ENCODE peak calls at places on chromosomes 1 and 21, in seven cellular contexts. G is Panc1; X is right lobe of liver; Z is heart left ventricle; H is cardiac fibroblast; N is astrocyte; J is CD8-positive, alpha-beta T cell. C is an unnamed sample.

GRCh38 chr1:201138311-201138840 is 11.4 kb upstream of the ASCL5 start:
- DNase-seq in G (no peak), X (no peak), Z (no peak), H (no peak), N (no peak), J (no peak), C (peak)

GRCh38 chr1:54314691-54315455 is 91.3 kb downstream of the SSBP3 start:
- DNase-seq in G (no peak), X (no peak), Z (no peak), H (no peak), N (no peak), J (no peak), C (no peak)

GRCh38 chr21:44505673-44506278 is 34.2 kb downstream of the KRTAP10-1 start:
- DNase-seq in G (no peak), X (no peak), Z (no peak), H (no peak), N (no peak), J (no peak), C (no peak)

GRCh38 chr1:147648933-147649332 is 21.4 kb downstream of the ACP6 start:
- DNase-seq in G (no peak), X (no peak), Z (no peak), H (no peak), N (no peak), J (no peak), C (no peak)

GRCh38 chr1:183879477-183879876 is 74.6 kb downstream of the RGL1 start:
- DNase-seq in G (no peak), X (no peak), Z (no peak), H (peak), N (no peak), J (no peak), C (peak)

GRCh38 chr1:183871568-183871967 is 66.6 kb downstream of the RGL1 start:
- DNase-seq in G (no peak), X (no peak), Z (no peak), H (no peak), N (no peak), J (no peak), C (no peak)

GRCh38 chr1:165928075-165928731 is 100.8 kb downstream of the UCK2 start:
- DNase-seq in G (no peak), X (no peak), Z (no peak), H (peak), N (peak), J (no peak), C (peak)

GRCh38 chr1:93437976-93438605 is 9.8 kb upstream of the FNBP1L start:
- DNase-seq in G (no peak), X (no peak), Z (no peak), H (peak), N (peak), J (no peak), C (peak)

GRCh38 chr1:110619412-110620249 is 13.5 kb upstream of the KCNA2 start:
- DNase-seq in G (peak), X (peak), Z (peak), H (peak), N (peak), J (peak), C (peak)
- H3K4me3 ChIP-seq in G (peak), X (no peak), Z (no peak), H (no peak), N (no peak), J (peak), C (no peak)

DNA sequence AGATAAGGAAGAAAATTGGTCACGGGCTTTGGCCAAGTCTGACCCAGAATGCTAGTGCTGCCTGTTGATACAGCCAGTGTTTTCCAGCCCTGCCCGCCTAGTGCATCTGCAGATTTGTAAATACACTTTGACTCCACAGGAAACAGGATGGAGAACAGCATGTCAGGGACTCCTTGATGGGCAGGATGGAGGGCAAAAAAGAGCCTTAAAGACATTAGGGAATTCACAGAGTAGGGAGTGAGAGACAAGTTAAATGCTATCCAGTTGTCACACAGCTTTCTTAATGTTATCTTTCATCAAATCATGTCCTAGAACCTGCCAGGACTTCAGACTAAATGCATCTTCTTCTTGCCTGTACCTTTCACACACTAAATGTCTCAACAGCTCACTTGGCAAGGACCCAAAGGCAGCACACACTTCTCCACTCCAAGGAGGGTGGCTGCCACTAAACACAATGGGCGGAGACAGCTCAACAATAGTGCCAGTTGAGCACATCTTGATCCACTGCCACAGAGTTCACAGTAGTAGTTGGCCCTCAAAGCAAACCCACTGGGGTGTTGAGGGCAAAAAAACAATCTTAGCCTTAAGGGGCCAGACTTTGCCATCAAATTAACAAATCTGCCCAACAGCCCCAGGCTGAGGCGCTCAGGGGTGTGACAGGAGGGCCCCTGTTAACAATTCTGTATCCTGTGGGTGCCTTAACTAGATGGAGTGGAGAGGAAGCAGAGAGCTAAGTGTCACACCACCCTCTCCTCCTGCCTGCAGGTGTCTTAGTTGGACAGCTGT is 2.7 kb downstream of the HIVEP3 start:
- DNase-seq in G (no peak), X (no peak), Z (peak), H (no peak), N (no peak), J (peak), C (no peak)
- H3K4me3 ChIP-seq in G (no peak), X (no peak), Z (no peak), H (no peak), N (no peak), J (no peak), C (no peak)

GRCh38 chr1:177165069-177165439 is 542 bp upstream of the ASTN1 start:
- DNase-seq in G (no peak), X (no peak), Z (no peak), H (no peak), N (no peak), J (no peak), C (no peak)

GRCh38 chr1:177163844-177164379 is 600 bp downstream of the ASTN1 start:
- DNase-seq in G (no peak), X (no peak), Z (no peak), H (no peak), N (no peak), J (no peak), C (no peak)

DNA sequence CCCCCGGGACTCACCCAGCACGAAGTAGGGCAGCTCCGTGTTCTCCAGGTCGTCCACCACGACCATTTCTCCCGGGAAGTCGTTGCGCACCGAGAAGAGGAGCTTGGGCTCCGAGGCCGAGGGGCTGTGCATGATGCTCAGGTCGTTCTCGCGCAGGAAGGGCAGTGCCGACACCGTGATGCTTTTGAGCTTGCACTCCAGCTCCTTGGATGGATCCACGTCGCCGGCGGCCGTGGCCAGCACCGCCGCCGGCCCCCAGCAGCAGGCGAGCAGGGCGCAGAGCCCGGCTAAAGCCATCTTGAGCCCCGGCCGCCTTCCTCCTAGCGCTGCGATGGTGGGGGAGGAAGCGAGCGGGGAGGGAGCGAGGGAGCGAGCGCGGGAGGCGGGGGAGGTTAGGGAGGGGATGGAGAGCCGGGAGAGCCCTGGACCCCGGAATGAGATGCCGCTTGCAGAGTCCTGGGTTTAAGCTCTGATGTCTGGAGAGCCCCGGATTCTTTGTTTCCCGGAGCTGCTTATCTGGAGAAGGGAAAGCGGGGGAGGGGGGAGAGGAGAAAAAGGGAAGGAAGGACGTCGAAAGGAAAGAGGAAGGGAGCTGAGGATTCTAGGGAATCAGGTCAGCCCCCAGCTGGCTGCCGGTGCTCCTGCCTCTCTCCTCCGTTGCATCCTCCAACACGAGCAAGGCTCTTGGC is at the start of gene ASTN1:
- DNase-seq in G (no peak), X (no peak), Z (no peak), H (no peak), N (no peak), J (no peak), C (peak)
- H3K4me3 ChIP-seq in G (peak), X (no peak), Z (peak), H (peak), N (peak), J (no peak), C (peak)

DNA sequence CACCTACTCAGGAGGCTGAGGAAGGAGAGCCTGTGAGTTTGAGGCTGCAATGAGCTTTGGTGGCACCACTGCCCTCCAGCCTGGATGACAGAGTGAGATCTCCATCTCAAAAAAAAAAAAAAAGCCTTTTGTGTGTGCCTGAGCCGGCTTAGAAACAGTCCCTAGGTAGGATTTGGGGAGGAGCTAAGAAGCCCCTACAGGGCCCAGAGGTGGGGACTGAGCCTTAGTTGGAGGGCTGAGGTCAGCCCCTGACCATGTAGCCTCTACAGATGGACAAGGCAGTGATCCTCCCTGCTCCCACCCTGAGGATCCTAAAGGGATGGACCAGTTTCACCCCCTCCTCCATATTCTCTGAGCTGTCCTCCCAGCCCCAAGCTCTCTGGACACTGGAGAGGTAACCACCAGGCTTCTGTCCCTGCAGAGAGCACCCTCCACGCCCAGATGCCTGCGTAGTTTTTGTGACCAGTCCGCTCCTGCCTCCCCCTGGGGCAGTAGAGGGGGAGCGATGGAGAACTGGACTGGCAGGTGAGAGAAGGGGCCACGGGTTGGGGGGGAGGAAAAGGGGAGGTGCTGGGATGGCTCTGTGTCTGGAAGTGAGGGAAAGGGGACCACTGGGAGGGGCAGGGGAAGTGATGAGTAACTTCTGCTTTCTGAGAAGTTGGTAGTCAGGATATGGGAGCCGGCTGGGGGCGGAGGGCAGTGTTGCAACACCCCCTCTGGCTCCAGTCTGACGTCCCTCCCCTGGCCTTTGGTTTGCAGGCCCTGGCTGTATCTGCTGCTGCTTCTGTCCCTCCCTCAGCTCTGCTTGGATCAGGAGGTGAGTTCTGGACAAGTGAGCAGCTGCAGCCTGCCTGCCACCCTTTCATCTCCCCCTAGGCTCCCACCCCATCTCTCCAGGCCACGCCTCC is 2.8 kb downstream of the ADAMTSL4 start:
- DNase-seq in G (no peak), X (peak), Z (peak), H (peak), N (peak), J (no peak), C (peak)
- H3K4me3 ChIP-seq in G (no peak), X (no peak), Z (no peak), H (no peak), N (no peak), J (no peak), C (peak)

DNA sequence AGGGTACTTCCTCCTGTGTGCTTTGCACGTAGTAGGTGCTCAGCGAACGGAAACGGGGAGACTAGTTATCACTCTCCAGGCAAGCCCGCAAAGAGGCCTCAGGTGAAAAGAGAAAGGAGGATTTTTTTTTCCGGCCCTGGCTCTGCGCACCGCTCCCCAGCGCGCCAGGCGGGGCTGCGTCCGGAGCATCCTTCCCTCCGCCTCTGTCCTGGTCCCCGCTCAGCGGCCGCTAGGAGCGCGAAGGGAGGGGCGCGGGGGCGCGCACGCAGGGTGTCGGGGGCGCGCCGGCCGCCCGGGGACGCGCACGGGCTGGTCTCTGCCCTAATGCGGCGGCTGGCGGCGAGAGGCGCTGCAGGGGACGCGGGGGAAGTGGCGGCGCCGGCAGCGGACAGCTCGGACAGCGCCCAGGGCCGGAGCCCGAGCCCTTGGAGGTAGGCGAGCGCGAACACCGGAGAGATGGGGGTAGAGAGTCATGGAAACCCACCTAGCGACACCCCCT is 42.3 kb upstream of the NFASC start:
- DNase-seq in G (no peak), X (peak), Z (peak), H (peak), N (peak), J (no peak), C (peak)
- H3K4me3 ChIP-seq in G (peak), X (peak), Z (peak), H (peak), N (peak), J (no peak), C (peak)